ENCODE peak calls at places on chromosomes 6 and 20, in ten cellular contexts. B is stimulated activated CD4-positive, alpha-beta T cell treated with anti-CD3 and anti-CD28 coated beads, Interleukin-15, amount 100 ng/mL, for 24 hours; W is posterior cingulate gyrus; E is foreskin keratinocyte; K is fibroblast of gingiva; N is stimulated activated CD8-positive, alpha-beta memory T cell treated with anti-CD3 and anti-CD28 coated beads, Interleukin-12 subunit alpha, Interleukin-12 subunit beta, amount 100 ng/mL, for 1 hour; Q is activated CD4-positive, alpha-beta T cell treated with anti-CD3 and anti-CD28 coated beads for 48 hours; H is pulmonary artery endothelial cell; M is mucosa of descending colon; S is GM12865. Y is an unnamed sample.
A peak's percentile ranks its signal among the peaks of the same experiment; 100 is the strongest.

GRCh38 chr20:36575066-36575743 is 1.8 kb downstream of the TGIF2 start:
- DNase-seq in N (no peak), E (peak; percentile 39), B (no peak), Q (peak; percentile 22), H (no peak), W (no peak), M (peak; percentile 52), S (peak; percentile 51), K (peak; percentile 51), Y (peak; percentile 57)

GRCh38 chr20:63573739-63574131 is 304 bp downstream of the HELZ2 start:
- DNase-seq in K (no peak), N (no peak), W (no peak), E (no peak), M (no peak), H (no peak), Q (no peak), S (no peak), B (no peak), Y (peak; percentile 50)

GRCh38 chr6:5995705-5996686 is 10.7 kb downstream of the NRN1 start:
- DNase-seq in K (peak; percentile 38), Q (peak; percentile 9), W (peak; percentile 46), N (no peak), M (peak; percentile 64), E (no peak), B (no peak), S (no peak), H (no peak), Y (no peak)

GRCh38 chr6:25637946-25638345 is 14.1 kb upstream of the SCGN start:
- DNase-seq in M (peak; percentile 22), Q (no peak), H (no peak), E (peak; percentile 11), K (no peak), W (no peak), N (no peak), S (no peak), B (no peak), Y (no peak)

GRCh38 chr6:152484806-152485205 is 152.4 kb downstream of the SYNE1 start:
- DNase-seq in W (no peak), S (no peak), N (no peak), B (no peak), H (peak; percentile 50), E (no peak), Q (no peak), M (no peak), K (no peak), Y (no peak)

GRCh38 chr20:12838261-12838866 is 170.4 kb upstream of the SPTLC3 start:
- DNase-seq in K (no peak), B (peak; percentile 3), N (no peak), Q (peak; percentile 3), W (no peak), S (no peak), H (no peak), E (no peak), M (no peak), Y (peak; percentile 5)

GRCh38 chr6:129860901-129861665 is at the start of gene TMEM244:
- DNase-seq in K (peak; percentile 86), Q (no peak), W (no peak), N (no peak), B (peak; percentile 5), E (peak; percentile 60), S (no peak), H (no peak), M (no peak), Y (no peak)

GRCh38 chr6:119446623-119447008 is 97.1 kb upstream of the MAN1A1 start:
- DNase-seq in S (no peak), E (peak; percentile 39), B (no peak), M (no peak), Q (no peak), H (no peak), K (peak; percentile 89), N (no peak), W (no peak), Y (peak; percentile 8)

GRCh38 chr6:114785235-114786127 is 442.7 kb upstream of the HS3ST5 start:
- DNase-seq in H (no peak), B (no peak), N (no peak), S (no peak), W (no peak), K (no peak), M (no peak), Q (no peak), E (peak; percentile 97), Y (no peak)

Y was measured in erythroblast.